ENCODE peak calls at places on chromosomes 13 and 19, in ten cellular contexts. H is GM23338, V is astrocyte of the hippocampus, W is EL, P is GM12865, U is anterior cingulate cortex, O is ovary, R is lower leg skin, J is GM04504, I is fibroblast of mammary gland. N is an unnamed sample.

GRCh38 chr13:102905905-102906304 is 60.1 kb downstream of the ERCC5 start:
- DNase-seq in U (no peak), I (no peak), V (peak), P (no peak), J (no peak), W (no peak), R (no peak), O (no peak), H (no peak), N (no peak)

GRCh38 chr19:38657633-38658222 is 10.3 kb downstream of the ACTN4 start:
- DNase-seq in O (no peak), V (peak), H (peak), P (no peak), I (peak), U (no peak), R (no peak), J (peak), W (peak), N (peak)

GRCh38 chr13:112995395-112996091 is 26.5 kb downstream of the MCF2L start:
- DNase-seq in U (no peak), W (no peak), R (no peak), P (no peak), I (no peak), H (no peak), J (no peak), O (no peak), V (no peak), N (no peak)

GRCh38 chr13:34208326-34208725 is 390.4 kb downstream of the RFC3 start:
- DNase-seq in J (peak), U (no peak), R (no peak), W (peak), V (no peak), H (no peak), P (no peak), I (peak), O (no peak), N (no peak)

GRCh38 chr19:45153339-45154063 is 7.3 kb downstream of the NKPD1 start:
- DNase-seq in V (peak), R (no peak), O (peak), J (no peak), U (no peak), I (peak), P (peak), H (peak), W (peak), N (peak)

GRCh38 chr13:80009760-80010159 is 331.2 kb downstream of the SPRY2 start:
- DNase-seq in O (no peak), W (no peak), P (no peak), I (no peak), J (no peak), V (no peak), U (no peak), R (no peak), H (no peak), N (no peak)

GRCh38 chr13:111099292-111099691 is 15.8 kb upstream of the ARHGEF7 start:
- DNase-seq in U (no peak), R (no peak), V (no peak), H (no peak), W (no peak), I (no peak), O (no peak), J (no peak), P (no peak), N (no peak)

GRCh38 chr13:109700176-109700575 is 86.2 kb downstream of the IRS2 start:
- DNase-seq in W (peak), U (no peak), H (no peak), J (peak), P (no peak), R (peak), V (peak), I (peak), O (peak), N (no peak)

GRCh38 chr19:38596057-38596981 is 21.4 kb downstream of the MAP4K1 start:
- DNase-seq in U (no peak), J (no peak), I (no peak), V (peak), R (no peak), P (no peak), W (peak), O (peak), H (peak), N (peak)

GRCh38 chr13:23868521-23868920 is 20.7 kb downstream of the MIPEP start:
- DNase-seq in I (peak), O (no peak), H (no peak), R (no peak), P (no peak), V (no peak), U (no peak), W (peak), J (peak), N (no peak)

GRCh38 chr13:22064854-22065646 is 394.2 kb downstream of the FGF9 start:
- DNase-seq in H (no peak), R (no peak), W (no peak), J (no peak), P (no peak), I (no peak), V (no peak), O (no peak), U (no peak), N (no peak)

GRCh38 chr13:107459430-107459829 is 755.9 kb downstream of the LIG4 start:
- DNase-seq in P (no peak), J (no peak), H (no peak), W (no peak), V (peak), O (no peak), I (no peak), R (no peak), U (no peak), N (no peak)

GRCh38 chr13:100722517-100722916 is 47.9 kb upstream of the TMTC4 start:
- DNase-seq in O (no peak), U (no peak), V (no peak), R (no peak), J (no peak), W (no peak), I (no peak), P (no peak), H (peak), N (no peak)

GRCh38 chr13:99577934-99578917 is 77.0 kb downstream of the TM9SF2 start:
- DNase-seq in W (no peak), I (peak), V (no peak), R (no peak), P (peak), U (no peak), J (no peak), O (peak), H (peak), N (no peak)

GRCh38 chr13:23140492-23140891 is 40.3 kb upstream of the SGCG start:
- DNase-seq in H (no peak), P (no peak), I (peak), U (no peak), J (no peak), V (peak), R (no peak), W (no peak), O (no peak), N (no peak)

GRCh38 chr13:75124415-75124814 is 357.6 kb downstream of the TBC1D4 start:
- DNase-seq in U (no peak), P (no peak), J (no peak), W (no peak), O (no peak), H (no peak), V (no peak), I (no peak), R (no peak), N (no peak)

GRCh38 chr19:11405846-11406643 is 13.1 kb downstream of the RGL3 start:
- DNase-seq in P (peak), U (no peak), J (no peak), H (peak), W (no peak), I (peak), O (peak), V (no peak), R (no peak), N (peak)

GRCh38 chr13:36872621-36873020 is 47.4 kb downstream of the SMAD9 start:
- DNase-seq in V (no peak), I (no peak), P (no peak), H (peak), R (no peak), U (no peak), W (no peak), O (no peak), J (no peak), N (no peak)

GRCh38 chr19:4328243-4328990 is 10.2 kb downstream of the STAP2 start:
- DNase-seq in U (peak), W (peak), R (peak), H (peak), J (no peak), O (peak), P (peak), I (peak), V (peak), N (peak)

GRCh38 chr19:13597625-13598024 is 91.3 kb upstream of the CACNA1A start:
- DNase-seq in U (no peak), H (peak), R (peak), J (peak), V (peak), P (peak), W (peak), O (peak), I (peak), N (peak)

GRCh38 chr19:16088351-16088984 is 12.2 kb downstream of the TPM4 start:
- DNase-seq in W (no peak), V (no peak), O (no peak), J (no peak), I (no peak), U (no peak), R (no peak), H (no peak), P (no peak), N (no peak)

GRCh38 chr13:98141938-98142426 is 912 bp upstream of the FARP1 start:
- DNase-seq in I (no peak), O (peak), U (no peak), J (no peak), W (no peak), V (no peak), H (peak), R (peak), P (peak), N (no peak)

GRCh38 chr13:107960301-107960700 is 255.0 kb downstream of the LIG4 start:
- DNase-seq in U (no peak), R (no peak), W (no peak), P (no peak), V (no peak), J (no peak), H (peak), I (no peak), O (no peak), N (no peak)

GRCh38 chr19:18519962-18520847 is 1.7 kb downstream of the ELL start:
- DNase-seq in P (peak), H (peak), V (peak), R (peak), W (peak), J (peak), I (peak), O (peak), U (no peak), N (peak)

GRCh38 chr13:95842898-95843297 is 166.0 kb downstream of the DNAJC3 start:
- DNase-seq in V (no peak), O (no peak), I (no peak), P (no peak), H (no peak), U (no peak), R (no peak), J (no peak), W (no peak), N (no peak)

GRCh38 chr19:43564800-43565199 is 10.5 kb downstream of the XRCC1 start:
- DNase-seq in U (no peak), O (no peak), R (no peak), V (no peak), H (no peak), W (no peak), I (no peak), J (no peak), P (no peak), N (no peak)

GRCh38 chr13:51015973-51016372 is 95.1 kb downstream of the C13orf42 start:
- DNase-seq in U (no peak), J (no peak), P (no peak), W (no peak), O (no peak), H (no peak), V (no peak), R (no peak), I (no peak), N (no peak)

GRCh38 chr13:113457510-113457909 is 4.2 kb upstream of the ADPRHL1 start:
- DNase-seq in O (no peak), H (peak), J (peak), U (no peak), W (no peak), R (no peak), P (no peak), I (no peak), V (no peak), N (no peak)

N was measured in HAP-1.